ENCODE peak calls at places on chromosome 22, in ten cellular contexts. One of them, this sample, is unnamed.

GRCh38 chr22:36237462-36238347 is 1.6 kb downstream of the APOL2 start:
- DNase-seq in KG1: peak
- DNase-seq in stimulated activated CD8-positive, alpha-beta memory T cell treated with anti-CD3 and anti-CD28 coated beads, Interleukin-7, amount 100 ng/mL, for 48 hours: no peak
- DNase-seq in stimulated activated CD4-positive, alpha-beta T cell treated with anti-CD3 and anti-CD28 coated beads, Interleukin-15, amount 100 ng/mL, for 1 hour: no peak
- DNase-seq in SHP77: no peak
- DNase-seq in activated CD4-positive, alpha-beta T cell treated with anti-CD3 and anti-CD28 coated beads, Interleukin-2, amount 50 U/mL, for 1 hour: no peak
- DNase-seq in effector memory CD8-positive, alpha-beta T cell: no peak
- DNase-seq in WTC11: no peak
- DNase-seq in nephron progenitor cell: no peak
- DNase-seq in non-pigmented ciliary epithelial cell: no peak
- DNase-seq in this sample: no peak

GRCh38 chr22:35099883-35100282 is 33.9 kb downstream of the ISX start:
- DNase-seq in KG1: no peak
- DNase-seq in stimulated activated CD8-positive, alpha-beta memory T cell treated with anti-CD3 and anti-CD28 coated beads, Interleukin-7, amount 100 ng/mL, for 48 hours: no peak
- DNase-seq in stimulated activated CD4-positive, alpha-beta T cell treated with anti-CD3 and anti-CD28 coated beads, Interleukin-15, amount 100 ng/mL, for 1 hour: no peak
- DNase-seq in SHP77: no peak
- DNase-seq in activated CD4-positive, alpha-beta T cell treated with anti-CD3 and anti-CD28 coated beads, Interleukin-2, amount 50 U/mL, for 1 hour: no peak
- DNase-seq in effector memory CD8-positive, alpha-beta T cell: no peak
- DNase-seq in WTC11: no peak
- DNase-seq in nephron progenitor cell: no peak
- DNase-seq in non-pigmented ciliary epithelial cell: no peak
- DNase-seq in this sample: no peak

GRCh38 chr22:37626556-37627075 is 12.9 kb upstream of the SH3BP1 start:
- DNase-seq in KG1: no peak
- DNase-seq in stimulated activated CD8-positive, alpha-beta memory T cell treated with anti-CD3 and anti-CD28 coated beads, Interleukin-7, amount 100 ng/mL, for 48 hours: no peak
- DNase-seq in stimulated activated CD4-positive, alpha-beta T cell treated with anti-CD3 and anti-CD28 coated beads, Interleukin-15, amount 100 ng/mL, for 1 hour: no peak
- DNase-seq in SHP77: no peak
- DNase-seq in activated CD4-positive, alpha-beta T cell treated with anti-CD3 and anti-CD28 coated beads, Interleukin-2, amount 50 U/mL, for 1 hour: no peak
- DNase-seq in effector memory CD8-positive, alpha-beta T cell: no peak
- DNase-seq in WTC11: no peak
- DNase-seq in nephron progenitor cell: no peak
- DNase-seq in non-pigmented ciliary epithelial cell: no peak
- DNase-seq in this sample: no peak

GRCh38 chr22:46737105-46737975 is 712 bp downstream of the CERK start:
- DNase-seq in KG1: peak
- DNase-seq in stimulated activated CD8-positive, alpha-beta memory T cell treated with anti-CD3 and anti-CD28 coated beads, Interleukin-7, amount 100 ng/mL, for 48 hours: no peak
- DNase-seq in stimulated activated CD4-positive, alpha-beta T cell treated with anti-CD3 and anti-CD28 coated beads, Interleukin-15, amount 100 ng/mL, for 1 hour: peak
- DNase-seq in SHP77: no peak
- DNase-seq in activated CD4-positive, alpha-beta T cell treated with anti-CD3 and anti-CD28 coated beads, Interleukin-2, amount 50 U/mL, for 1 hour: peak
- DNase-seq in effector memory CD8-positive, alpha-beta T cell: peak
- DNase-seq in WTC11: peak
- DNase-seq in nephron progenitor cell: peak
- DNase-seq in non-pigmented ciliary epithelial cell: no peak
- DNase-seq in this sample: peak

GRCh38 chr22:44389181-44389580 is 76.4 kb upstream of the SHISAL1 start:
- DNase-seq in KG1: no peak
- DNase-seq in stimulated activated CD8-positive, alpha-beta memory T cell treated with anti-CD3 and anti-CD28 coated beads, Interleukin-7, amount 100 ng/mL, for 48 hours: no peak
- DNase-seq in stimulated activated CD4-positive, alpha-beta T cell treated with anti-CD3 and anti-CD28 coated beads, Interleukin-15, amount 100 ng/mL, for 1 hour: no peak
- DNase-seq in SHP77: no peak
- DNase-seq in activated CD4-positive, alpha-beta T cell treated with anti-CD3 and anti-CD28 coated beads, Interleukin-2, amount 50 U/mL, for 1 hour: no peak
- DNase-seq in effector memory CD8-positive, alpha-beta T cell: no peak
- DNase-seq in WTC11: peak
- DNase-seq in nephron progenitor cell: no peak
- DNase-seq in non-pigmented ciliary epithelial cell: no peak
- DNase-seq in this sample: no peak

GRCh38 chr22:20749453-20749852 is 24.5 kb upstream of the SERPIND1 start:
- DNase-seq in KG1: no peak
- DNase-seq in stimulated activated CD8-positive, alpha-beta memory T cell treated with anti-CD3 and anti-CD28 coated beads, Interleukin-7, amount 100 ng/mL, for 48 hours: no peak
- DNase-seq in stimulated activated CD4-positive, alpha-beta T cell treated with anti-CD3 and anti-CD28 coated beads, Interleukin-15, amount 100 ng/mL, for 1 hour: no peak
- DNase-seq in SHP77: no peak
- DNase-seq in activated CD4-positive, alpha-beta T cell treated with anti-CD3 and anti-CD28 coated beads, Interleukin-2, amount 50 U/mL, for 1 hour: no peak
- DNase-seq in effector memory CD8-positive, alpha-beta T cell: no peak
- DNase-seq in WTC11: no peak
- DNase-seq in nephron progenitor cell: no peak
- DNase-seq in non-pigmented ciliary epithelial cell: no peak
- DNase-seq in this sample: no peak

GRCh38 chr22:44668886-44669724 is 32.9 kb upstream of the PRR5 start:
- DNase-seq in KG1: no peak
- DNase-seq in stimulated activated CD8-positive, alpha-beta memory T cell treated with anti-CD3 and anti-CD28 coated beads, Interleukin-7, amount 100 ng/mL, for 48 hours: no peak
- DNase-seq in stimulated activated CD4-positive, alpha-beta T cell treated with anti-CD3 and anti-CD28 coated beads, Interleukin-15, amount 100 ng/mL, for 1 hour: no peak
- DNase-seq in SHP77: no peak
- DNase-seq in activated CD4-positive, alpha-beta T cell treated with anti-CD3 and anti-CD28 coated beads, Interleukin-2, amount 50 U/mL, for 1 hour: no peak
- DNase-seq in effector memory CD8-positive, alpha-beta T cell: no peak
- DNase-seq in WTC11: no peak
- DNase-seq in nephron progenitor cell: peak
- DNase-seq in non-pigmented ciliary epithelial cell: no peak
- DNase-seq in this sample: peak

GRCh38 chr22:30822216-30823014 is 127.7 kb downstream of the OSBP2 start:
- DNase-seq in KG1: no peak
- DNase-seq in stimulated activated CD8-positive, alpha-beta memory T cell treated with anti-CD3 and anti-CD28 coated beads, Interleukin-7, amount 100 ng/mL, for 48 hours: no peak
- DNase-seq in stimulated activated CD4-positive, alpha-beta T cell treated with anti-CD3 and anti-CD28 coated beads, Interleukin-15, amount 100 ng/mL, for 1 hour: no peak
- DNase-seq in SHP77: no peak
- DNase-seq in activated CD4-positive, alpha-beta T cell treated with anti-CD3 and anti-CD28 coated beads, Interleukin-2, amount 50 U/mL, for 1 hour: no peak
- DNase-seq in effector memory CD8-positive, alpha-beta T cell: no peak
- DNase-seq in WTC11: peak
- DNase-seq in nephron progenitor cell: peak
- DNase-seq in non-pigmented ciliary epithelial cell: no peak
- DNase-seq in this sample: peak

This sample was measured in left kidney.